ENCODE peak calls at places on chromosomes 13 and 19, in six cellular contexts. One of them, this sample, is unnamed.

GRCh38 chr19:13398780-13399726 is 107.2 kb downstream of the CACNA1A start:
- DNase-seq in HCT116: peak
- DNase-seq in hepatocyte: no peak
- DNase-seq in GM23338: no peak
- DNase-seq in keratinocyte: peak
- DNase-seq in neural progenitor cell: no peak
- DNase-seq in this sample: peak

GRCh38 chr13:44815507-44816074 is 173.7 kb downstream of the NUFIP1 start:
- DNase-seq in HCT116: peak
- DNase-seq in hepatocyte: peak
- DNase-seq in GM23338: peak
- DNase-seq in keratinocyte: peak
- DNase-seq in neural progenitor cell: peak
- DNase-seq in this sample: peak

GRCh38 chr19:16702123-16702522 is 17.5 kb upstream of the NWD1 start:
- DNase-seq in HCT116: no peak
- DNase-seq in hepatocyte: peak
- DNase-seq in GM23338: no peak
- DNase-seq in keratinocyte: peak
- DNase-seq in neural progenitor cell: no peak
- DNase-seq in this sample: peak

GRCh38 chr19:39509233-39509632 is 5.7 kb upstream of the SELENOV start:
- DNase-seq in HCT116: no peak
- DNase-seq in hepatocyte: no peak
- DNase-seq in GM23338: no peak
- DNase-seq in keratinocyte: no peak
- DNase-seq in neural progenitor cell: no peak
- DNase-seq in this sample: no peak

GRCh38 chr13:83716121-83716520 is 166.2 kb downstream of the SLITRK1 start:
- DNase-seq in HCT116: no peak
- DNase-seq in hepatocyte: no peak
- DNase-seq in GM23338: peak
- DNase-seq in keratinocyte: no peak
- DNase-seq in neural progenitor cell: no peak
- DNase-seq in this sample: peak

GRCh38 chr13:73754727-73755292 is 379.4 kb downstream of the KLF12 start:
- DNase-seq in HCT116: peak
- DNase-seq in hepatocyte: peak
- DNase-seq in GM23338: peak
- DNase-seq in keratinocyte: peak
- DNase-seq in neural progenitor cell: peak
- DNase-seq in this sample: peak

GRCh38 chr13:24274452-24274971 is 34.9 kb upstream of the C1QTNF9 start:
- DNase-seq in HCT116: no peak
- DNase-seq in hepatocyte: no peak
- DNase-seq in GM23338: no peak
- DNase-seq in keratinocyte: no peak
- DNase-seq in neural progenitor cell: no peak
- DNase-seq in this sample: peak

GRCh38 chr19:16446108-16447014 is 25.4 kb downstream of the EPS15L1 start:
- DNase-seq in HCT116: no peak
- DNase-seq in hepatocyte: no peak
- DNase-seq in GM23338: no peak
- DNase-seq in keratinocyte: no peak
- DNase-seq in neural progenitor cell: no peak
- DNase-seq in this sample: no peak

GRCh38 chr13:37791699-37792098 is 77.9 kb downstream of the TRPC4 start:
- DNase-seq in HCT116: no peak
- DNase-seq in hepatocyte: no peak
- DNase-seq in GM23338: no peak
- DNase-seq in keratinocyte: no peak
- DNase-seq in neural progenitor cell: no peak
- DNase-seq in this sample: peak

GRCh38 chr13:75271851-75272250 is 210.1 kb downstream of the TBC1D4 start:
- DNase-seq in HCT116: no peak
- DNase-seq in hepatocyte: no peak
- DNase-seq in GM23338: no peak
- DNase-seq in keratinocyte: no peak
- DNase-seq in neural progenitor cell: no peak
- DNase-seq in this sample: peak

GRCh38 chr13:49441846-49442245 is 2.0 kb downstream of the CAB39L start:
- DNase-seq in HCT116: no peak
- DNase-seq in hepatocyte: no peak
- DNase-seq in GM23338: no peak
- DNase-seq in keratinocyte: no peak
- DNase-seq in neural progenitor cell: no peak
- DNase-seq in this sample: peak

GRCh38 chr19:15936173-15936572 is 1.8 kb upstream of the CYP4F11 start:
- DNase-seq in HCT116: no peak
- DNase-seq in hepatocyte: no peak
- DNase-seq in GM23338: no peak
- DNase-seq in keratinocyte: no peak
- DNase-seq in neural progenitor cell: no peak
- DNase-seq in this sample: no peak

GRCh38 chr13:52010890-52011689 is at the start of gene ATP7B:
- DNase-seq in HCT116: no peak
- DNase-seq in hepatocyte: peak
- DNase-seq in GM23338: peak
- DNase-seq in keratinocyte: no peak
- DNase-seq in neural progenitor cell: peak
- DNase-seq in this sample: no peak

GRCh38 chr19:57566396-57567256 is 7.0 kb upstream of the ZNF550 start:
- DNase-seq in HCT116: peak
- DNase-seq in hepatocyte: peak
- DNase-seq in GM23338: peak
- DNase-seq in keratinocyte: no peak
- DNase-seq in neural progenitor cell: peak
- DNase-seq in this sample: peak

GRCh38 chr19:6682607-6683128 is 12.7 kb upstream of the TNFSF14 start:
- DNase-seq in HCT116: no peak
- DNase-seq in hepatocyte: no peak
- DNase-seq in GM23338: no peak
- DNase-seq in keratinocyte: no peak
- DNase-seq in neural progenitor cell: no peak
- DNase-seq in this sample: no peak

GRCh38 chr19:8629996-8630683 is at the start of gene NFILZ:
- DNase-seq in HCT116: no peak
- DNase-seq in hepatocyte: no peak
- DNase-seq in GM23338: no peak
- DNase-seq in keratinocyte: no peak
- DNase-seq in neural progenitor cell: no peak
- DNase-seq in this sample: no peak

GRCh38 chr13:113432509-113433270 is 20.6 kb downstream of the ADPRHL1 start:
- DNase-seq in HCT116: no peak
- DNase-seq in hepatocyte: no peak
- DNase-seq in GM23338: no peak
- DNase-seq in keratinocyte: no peak
- DNase-seq in neural progenitor cell: no peak
- DNase-seq in this sample: no peak

GRCh38 chr19:36246006-36246391 is 31.1 kb downstream of the ZNF146 start:
- DNase-seq in HCT116: no peak
- DNase-seq in hepatocyte: no peak
- DNase-seq in GM23338: no peak
- DNase-seq in keratinocyte: no peak
- DNase-seq in neural progenitor cell: no peak
- DNase-seq in this sample: no peak

GRCh38 chr13:26968431-26969335 is 202.9 kb downstream of the USP12 start:
- DNase-seq in HCT116: no peak
- DNase-seq in hepatocyte: peak
- DNase-seq in GM23338: no peak
- DNase-seq in keratinocyte: no peak
- DNase-seq in neural progenitor cell: no peak
- DNase-seq in this sample: peak

GRCh38 chr19:29376855-29377354 is 148.9 kb upstream of the VSTM2B start:
- DNase-seq in HCT116: no peak
- DNase-seq in hepatocyte: no peak
- DNase-seq in GM23338: no peak
- DNase-seq in keratinocyte: no peak
- DNase-seq in neural progenitor cell: no peak
- DNase-seq in this sample: no peak

GRCh38 chr19:10388957-10389356 is 8.6 kb upstream of the TYK2 start:
- DNase-seq in HCT116: peak
- DNase-seq in hepatocyte: peak
- DNase-seq in GM23338: peak
- DNase-seq in keratinocyte: no peak
- DNase-seq in neural progenitor cell: peak
- DNase-seq in this sample: peak

GRCh38 chr13:56659041-56659471 is 481.7 kb upstream of the PRR20A start:
- DNase-seq in HCT116: no peak
- DNase-seq in hepatocyte: no peak
- DNase-seq in GM23338: no peak
- DNase-seq in keratinocyte: no peak
- DNase-seq in neural progenitor cell: no peak
- DNase-seq in this sample: no peak

GRCh38 chr13:77033717-77034302 is 6.9 kb upstream of the FBXL3 start:
- DNase-seq in HCT116: no peak
- DNase-seq in hepatocyte: no peak
- DNase-seq in GM23338: no peak
- DNase-seq in keratinocyte: no peak
- DNase-seq in neural progenitor cell: no peak
- DNase-seq in this sample: no peak

GRCh38 chr19:51607077-51607476 is 23.1 kb downstream of the SIGLEC5 start:
- DNase-seq in HCT116: no peak
- DNase-seq in hepatocyte: no peak
- DNase-seq in GM23338: no peak
- DNase-seq in keratinocyte: no peak
- DNase-seq in neural progenitor cell: no peak
- DNase-seq in this sample: no peak

GRCh38 chr13:92590503-92590908 is 636.1 kb upstream of the GPC6 start:
- DNase-seq in HCT116: no peak
- DNase-seq in hepatocyte: no peak
- DNase-seq in GM23338: no peak
- DNase-seq in keratinocyte: no peak
- DNase-seq in neural progenitor cell: no peak
- DNase-seq in this sample: peak

DNA sequence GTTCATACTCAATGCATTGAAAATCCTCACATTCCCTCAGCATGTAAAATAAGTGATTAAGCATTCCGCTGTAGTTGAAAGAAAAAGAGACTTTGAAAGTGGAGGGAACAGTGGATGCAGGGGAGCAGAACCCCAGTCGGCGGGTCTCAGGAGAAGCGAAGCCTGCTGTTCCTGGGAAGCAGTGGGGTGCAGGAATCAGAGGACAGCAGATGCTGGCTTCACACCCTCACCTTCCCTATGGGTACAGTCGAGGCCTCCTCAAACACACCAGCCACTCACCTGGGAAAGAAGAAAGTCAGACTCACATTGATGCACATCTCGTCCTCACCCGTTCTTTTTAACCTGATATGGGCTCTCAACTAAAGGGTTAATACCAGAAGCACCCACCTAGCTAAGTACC is 38.2 kb downstream of the COL4A2 start:
- DNase-seq in HCT116: no peak
- DNase-seq in hepatocyte: no peak
- DNase-seq in GM23338: no peak
- DNase-seq in keratinocyte: no peak
- DNase-seq in neural progenitor cell: no peak
- DNase-seq in this sample: no peak
- H3K27ac ChIP-seq in HCT116: no peak
- H3K27ac ChIP-seq in hepatocyte: no peak
- H3K27ac ChIP-seq in GM23338: no peak
- H3K27ac ChIP-seq in keratinocyte: no peak
- H3K27ac ChIP-seq in neural progenitor cell: no peak
- H3K27ac ChIP-seq in this sample: no peak

GRCh38 chr19:46660008-46660517 is 919 bp downstream of the DACT3 start:
- DNase-seq in HCT116: no peak
- DNase-seq in hepatocyte: peak
- DNase-seq in GM23338: peak
- DNase-seq in keratinocyte: no peak
- DNase-seq in neural progenitor cell: peak
- DNase-seq in this sample: no peak

GRCh38 chr19:46660601-46661019 is 372 bp downstream of the DACT3 start:
- DNase-seq in HCT116: no peak
- DNase-seq in hepatocyte: no peak
- DNase-seq in GM23338: peak
- DNase-seq in keratinocyte: no peak
- DNase-seq in neural progenitor cell: peak
- DNase-seq in this sample: no peak

GRCh38 chr19:46661020-46661731 is at the start of gene DACT3:
- DNase-seq in HCT116: peak
- DNase-seq in hepatocyte: peak
- DNase-seq in GM23338: peak
- DNase-seq in keratinocyte: peak
- DNase-seq in neural progenitor cell: peak
- DNase-seq in this sample: peak

GRCh38 chr19:46659151-46660007 is 1.6 kb downstream of the DACT3 start:
- DNase-seq in HCT116: no peak
- DNase-seq in hepatocyte: peak
- DNase-seq in GM23338: peak
- DNase-seq in keratinocyte: no peak
- DNase-seq in neural progenitor cell: peak
- DNase-seq in this sample: no peak

GRCh38 chr19:46661735-46662592 is 982 bp upstream of the DACT3 start:
- DNase-seq in HCT116: peak
- DNase-seq in hepatocyte: peak
- DNase-seq in GM23338: peak
- DNase-seq in keratinocyte: peak
- DNase-seq in neural progenitor cell: peak
- DNase-seq in this sample: peak
- H3K4me3 ChIP-seq in HCT116: peak
- H3K4me3 ChIP-seq in hepatocyte: peak
- H3K4me3 ChIP-seq in GM23338: peak
- H3K4me3 ChIP-seq in keratinocyte: peak
- H3K4me3 ChIP-seq in neural progenitor cell: peak
- H3K4me3 ChIP-seq in this sample: peak

DNA sequence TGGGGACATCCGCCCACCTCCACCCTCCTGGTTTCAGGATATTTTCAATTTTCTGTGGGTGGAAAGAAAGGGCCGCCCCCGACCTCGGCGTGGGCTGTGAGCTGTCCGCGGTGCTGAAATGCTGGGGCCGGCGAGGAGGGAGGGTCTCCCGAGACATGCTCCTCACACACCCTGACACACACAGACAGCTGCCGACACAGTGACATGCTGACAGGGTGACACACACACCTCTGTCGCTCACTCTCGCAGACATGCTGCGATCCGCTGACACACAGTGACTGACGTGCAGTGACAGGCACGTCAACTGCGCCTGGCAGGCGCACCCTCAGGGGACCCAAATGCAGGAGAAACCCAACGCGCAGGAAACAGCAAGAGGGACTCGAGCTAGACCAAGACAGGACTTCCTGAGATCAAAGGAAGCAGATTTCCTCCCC is 25.1 kb upstream of the MEIS3 start:
- DNase-seq in HCT116: no peak
- DNase-seq in hepatocyte: peak
- DNase-seq in GM23338: peak
- DNase-seq in keratinocyte: no peak
- DNase-seq in neural progenitor cell: peak
- DNase-seq in this sample: no peak
- TF ChIP-seq EZH2 in HCT116: no peak
- TF ChIP-seq EZH2 in hepatocyte: no peak
- TF ChIP-seq EZH2 in GM23338: no peak
- TF ChIP-seq EZH2 in keratinocyte: no peak
- TF ChIP-seq EZH2 in neural progenitor cell: peak
- TF ChIP-seq EZH2 in this sample: peak

DNA sequence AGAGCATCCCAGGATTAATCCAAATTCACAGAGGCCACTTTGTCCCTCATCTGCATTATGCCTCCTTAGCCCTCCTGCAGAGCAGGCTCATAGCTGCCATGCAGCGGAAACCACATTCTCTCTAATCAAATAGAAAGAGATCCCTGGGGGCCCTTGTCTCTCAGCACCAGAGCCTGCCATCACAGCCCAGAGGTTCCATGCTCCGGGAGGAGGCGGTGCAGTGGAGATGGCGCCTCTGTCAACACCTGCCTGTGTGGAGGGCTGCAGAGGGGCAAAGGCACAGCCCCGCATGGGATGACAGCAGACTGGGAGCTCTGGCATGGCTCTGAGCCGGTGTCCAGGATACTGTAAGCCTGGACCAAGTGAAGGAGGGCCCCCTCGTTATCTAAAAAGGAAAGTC is 111.3 kb downstream of the SLC7A1 start:
- DNase-seq in HCT116: no peak
- DNase-seq in hepatocyte: no peak
- DNase-seq in GM23338: no peak
- DNase-seq in keratinocyte: no peak
- DNase-seq in neural progenitor cell: peak
- DNase-seq in this sample: no peak
- H3K27ac ChIP-seq in HCT116: no peak
- H3K27ac ChIP-seq in hepatocyte: no peak
- H3K27ac ChIP-seq in GM23338: no peak
- H3K27ac ChIP-seq in keratinocyte: no peak
- H3K27ac ChIP-seq in neural progenitor cell: no peak
- H3K27ac ChIP-seq in this sample: no peak